ENCODE peak calls at places on chromosomes 11 and 22, in four cellular contexts. One of them, this sample, is unnamed.

GRCh38 chr11:71542382-71542781 is 4.6 kb downstream of the KRTAP5-8 start:
- DNase-seq in NCI-H1105 treated with DMSO at 0.1 percent for 48 hours: no peak
- DNase-seq in skeletal muscle cell: no peak
- DNase-seq in activated CD4-positive, alpha-beta T cell treated with anti-CD3 and anti-CD28 coated beads for 4 hours: no peak
- DNase-seq in this sample: no peak

GRCh38 chr22:47553436-47553835 is 791.0 kb downstream of the TBC1D22A start:
- DNase-seq in NCI-H1105 treated with DMSO at 0.1 percent for 48 hours: no peak
- DNase-seq in skeletal muscle cell: no peak
- DNase-seq in activated CD4-positive, alpha-beta T cell treated with anti-CD3 and anti-CD28 coated beads for 4 hours: no peak
- DNase-seq in this sample: no peak

GRCh38 chr22:32712644-32713355 is 88.7 kb upstream of the TIMP3 start:
- DNase-seq in NCI-H1105 treated with DMSO at 0.1 percent for 48 hours: no peak
- DNase-seq in skeletal muscle cell: no peak
- DNase-seq in activated CD4-positive, alpha-beta T cell treated with anti-CD3 and anti-CD28 coated beads for 4 hours: no peak
- DNase-seq in this sample: no peak

GRCh38 chr11:1878134-1879031 is 13.3 kb downstream of the PRR33 start:
- DNase-seq in NCI-H1105 treated with DMSO at 0.1 percent for 48 hours: no peak
- DNase-seq in skeletal muscle cell: no peak
- DNase-seq in activated CD4-positive, alpha-beta T cell treated with anti-CD3 and anti-CD28 coated beads for 4 hours: no peak
- DNase-seq in this sample: no peak

GRCh38 chr22:46057206-46057605 is 80.2 kb upstream of the WNT7B start:
- DNase-seq in NCI-H1105 treated with DMSO at 0.1 percent for 48 hours: peak
- DNase-seq in skeletal muscle cell: no peak
- DNase-seq in activated CD4-positive, alpha-beta T cell treated with anti-CD3 and anti-CD28 coated beads for 4 hours: no peak
- DNase-seq in this sample: peak

GRCh38 chr11:61919841-61920631 is 2.7 kb upstream of the RAB3IL1 start:
- DNase-seq in NCI-H1105 treated with DMSO at 0.1 percent for 48 hours: no peak
- DNase-seq in skeletal muscle cell: no peak
- DNase-seq in activated CD4-positive, alpha-beta T cell treated with anti-CD3 and anti-CD28 coated beads for 4 hours: no peak
- DNase-seq in this sample: peak

GRCh38 chr22:45418056-45418769 is 4.7 kb downstream of the RIBC2 start:
- DNase-seq in NCI-H1105 treated with DMSO at 0.1 percent for 48 hours: no peak
- DNase-seq in skeletal muscle cell: no peak
- DNase-seq in activated CD4-positive, alpha-beta T cell treated with anti-CD3 and anti-CD28 coated beads for 4 hours: no peak
- DNase-seq in this sample: no peak

GRCh38 chr11:50298182-50298988 is 265.7 kb downstream of the OR4C45 start:
- DNase-seq in NCI-H1105 treated with DMSO at 0.1 percent for 48 hours: no peak
- DNase-seq in skeletal muscle cell: no peak
- DNase-seq in activated CD4-positive, alpha-beta T cell treated with anti-CD3 and anti-CD28 coated beads for 4 hours: no peak
- DNase-seq in this sample: no peak

GRCh38 chr11:32893091-32893946 is 708 bp downstream of the QSER1 start:
- DNase-seq in NCI-H1105 treated with DMSO at 0.1 percent for 48 hours: peak
- DNase-seq in skeletal muscle cell: no peak
- DNase-seq in activated CD4-positive, alpha-beta T cell treated with anti-CD3 and anti-CD28 coated beads for 4 hours: no peak
- DNase-seq in this sample: peak

GRCh38 chr11:74235121-74235520 is 64.0 kb downstream of the PPME1 start:
- DNase-seq in NCI-H1105 treated with DMSO at 0.1 percent for 48 hours: no peak
- DNase-seq in skeletal muscle cell: no peak
- DNase-seq in activated CD4-positive, alpha-beta T cell treated with anti-CD3 and anti-CD28 coated beads for 4 hours: no peak
- DNase-seq in this sample: no peak

GRCh38 chr11:69533296-69534165 is 52.1 kb downstream of the LINC01488 start:
- DNase-seq in NCI-H1105 treated with DMSO at 0.1 percent for 48 hours: no peak
- DNase-seq in skeletal muscle cell: no peak
- DNase-seq in activated CD4-positive, alpha-beta T cell treated with anti-CD3 and anti-CD28 coated beads for 4 hours: no peak
- DNase-seq in this sample: no peak

GRCh38 chr11:131356201-131356600 is 14.2 kb upstream of the NTM start:
- DNase-seq in NCI-H1105 treated with DMSO at 0.1 percent for 48 hours: no peak
- DNase-seq in skeletal muscle cell: peak
- DNase-seq in activated CD4-positive, alpha-beta T cell treated with anti-CD3 and anti-CD28 coated beads for 4 hours: no peak
- DNase-seq in this sample: no peak

GRCh38 chr11:74720596-74721478 is 10.4 kb downstream of the CHRDL2 start:
- DNase-seq in NCI-H1105 treated with DMSO at 0.1 percent for 48 hours: no peak
- DNase-seq in skeletal muscle cell: no peak
- DNase-seq in activated CD4-positive, alpha-beta T cell treated with anti-CD3 and anti-CD28 coated beads for 4 hours: no peak
- DNase-seq in this sample: no peak

GRCh38 chr11:128021304-128022006 is 565.9 kb downstream of the ETS1 start:
- DNase-seq in NCI-H1105 treated with DMSO at 0.1 percent for 48 hours: peak
- DNase-seq in skeletal muscle cell: no peak
- DNase-seq in activated CD4-positive, alpha-beta T cell treated with anti-CD3 and anti-CD28 coated beads for 4 hours: no peak
- DNase-seq in this sample: peak

GRCh38 chr11:124899376-124900145 is 1.9 kb upstream of the ROBO4 start:
- DNase-seq in NCI-H1105 treated with DMSO at 0.1 percent for 48 hours: no peak
- DNase-seq in skeletal muscle cell: no peak
- DNase-seq in activated CD4-positive, alpha-beta T cell treated with anti-CD3 and anti-CD28 coated beads for 4 hours: no peak
- DNase-seq in this sample: no peak

GRCh38 chr11:125102544-125102943 is 8.9 kb downstream of the TMEM218 start:
- DNase-seq in NCI-H1105 treated with DMSO at 0.1 percent for 48 hours: no peak
- DNase-seq in skeletal muscle cell: no peak
- DNase-seq in activated CD4-positive, alpha-beta T cell treated with anti-CD3 and anti-CD28 coated beads for 4 hours: no peak
- DNase-seq in this sample: no peak

GRCh38 chr11:67558084-67558772 is 25.4 kb upstream of the GSTP1 start:
- DNase-seq in NCI-H1105 treated with DMSO at 0.1 percent for 48 hours: no peak
- DNase-seq in skeletal muscle cell: no peak
- DNase-seq in activated CD4-positive, alpha-beta T cell treated with anti-CD3 and anti-CD28 coated beads for 4 hours: no peak
- DNase-seq in this sample: no peak

GRCh38 chr22:50018608-50019291 is 6.2 kb upstream of the IL17REL start:
- DNase-seq in NCI-H1105 treated with DMSO at 0.1 percent for 48 hours: no peak
- DNase-seq in skeletal muscle cell: no peak
- DNase-seq in activated CD4-positive, alpha-beta T cell treated with anti-CD3 and anti-CD28 coated beads for 4 hours: no peak
- DNase-seq in this sample: no peak

GRCh38 chr11:48167380-48167779 is 49.2 kb upstream of the OR4B1 start:
- DNase-seq in NCI-H1105 treated with DMSO at 0.1 percent for 48 hours: no peak
- DNase-seq in skeletal muscle cell: no peak
- DNase-seq in activated CD4-positive, alpha-beta T cell treated with anti-CD3 and anti-CD28 coated beads for 4 hours: no peak
- DNase-seq in this sample: no peak

GRCh38 chr11:16211407-16211806 is 144.9 kb downstream of the SOX6 start:
- DNase-seq in NCI-H1105 treated with DMSO at 0.1 percent for 48 hours: no peak
- DNase-seq in skeletal muscle cell: no peak
- DNase-seq in activated CD4-positive, alpha-beta T cell treated with anti-CD3 and anti-CD28 coated beads for 4 hours: no peak
- DNase-seq in this sample: no peak

GRCh38 chr11:116108161-116108560 is 603.9 kb upstream of the CADM1 start:
- DNase-seq in NCI-H1105 treated with DMSO at 0.1 percent for 48 hours: no peak
- DNase-seq in skeletal muscle cell: no peak
- DNase-seq in activated CD4-positive, alpha-beta T cell treated with anti-CD3 and anti-CD28 coated beads for 4 hours: no peak
- DNase-seq in this sample: no peak

GRCh38 chr11:8381343-8381742 is 117.7 kb upstream of the LMO1 start:
- DNase-seq in NCI-H1105 treated with DMSO at 0.1 percent for 48 hours: no peak
- DNase-seq in skeletal muscle cell: no peak
- DNase-seq in activated CD4-positive, alpha-beta T cell treated with anti-CD3 and anti-CD28 coated beads for 4 hours: no peak
- DNase-seq in this sample: no peak

GRCh38 chr11:78828582-78829520 is 254.2 kb upstream of the NARS2 start:
- DNase-seq in NCI-H1105 treated with DMSO at 0.1 percent for 48 hours: no peak
- DNase-seq in skeletal muscle cell: no peak
- DNase-seq in activated CD4-positive, alpha-beta T cell treated with anti-CD3 and anti-CD28 coated beads for 4 hours: no peak
- DNase-seq in this sample: no peak

GRCh38 chr11:2390091-2390870 is 10.3 kb upstream of the TSSC4 start:
- DNase-seq in NCI-H1105 treated with DMSO at 0.1 percent for 48 hours: no peak
- DNase-seq in skeletal muscle cell: no peak
- DNase-seq in activated CD4-positive, alpha-beta T cell treated with anti-CD3 and anti-CD28 coated beads for 4 hours: no peak
- DNase-seq in this sample: no peak

GRCh38 chr22:23784215-23784732 is 2.5 kb upstream of the SMARCB1 start:
- DNase-seq in NCI-H1105 treated with DMSO at 0.1 percent for 48 hours: no peak
- DNase-seq in skeletal muscle cell: no peak
- DNase-seq in activated CD4-positive, alpha-beta T cell treated with anti-CD3 and anti-CD28 coated beads for 4 hours: no peak
- DNase-seq in this sample: no peak

GRCh38 chr11:23078289-23078971 is 218.2 kb upstream of the CCDC179 start:
- DNase-seq in NCI-H1105 treated with DMSO at 0.1 percent for 48 hours: no peak
- DNase-seq in skeletal muscle cell: peak
- DNase-seq in activated CD4-positive, alpha-beta T cell treated with anti-CD3 and anti-CD28 coated beads for 4 hours: no peak
- DNase-seq in this sample: no peak

GRCh38 chr11:102473543-102473942 is 21.0 kb upstream of the TMEM123 start:
- DNase-seq in NCI-H1105 treated with DMSO at 0.1 percent for 48 hours: no peak
- DNase-seq in skeletal muscle cell: no peak
- DNase-seq in activated CD4-positive, alpha-beta T cell treated with anti-CD3 and anti-CD28 coated beads for 4 hours: no peak
- DNase-seq in this sample: peak

GRCh38 chr11:64268687-64269379 is 15.6 kb downstream of the BAD start:
- DNase-seq in NCI-H1105 treated with DMSO at 0.1 percent for 48 hours: peak
- DNase-seq in skeletal muscle cell: no peak
- DNase-seq in activated CD4-positive, alpha-beta T cell treated with anti-CD3 and anti-CD28 coated beads for 4 hours: no peak
- DNase-seq in this sample: peak

This sample was measured in NCI-H69.